ENCODE peak calls at places on chromosomes 7 and 10, in eight cellular contexts. P, F, R, D, U, B, H and E are unnamed samples.

GRCh38 chr7:143279186-143280098 is 5.3 kb upstream of the TMEM139 start:
- DNase-seq in P (peak; percentile 27), F (no peak), R (no peak), D (no peak), U (peak; percentile 40), B (peak; percentile 93), H (no peak), E (no peak)

GRCh38 chr7:100677308-100678095 is 4.0 kb downstream of the GNB2 start:
- DNase-seq in P (no peak), F (no peak), R (no peak), D (peak; percentile 79), U (no peak), B (no peak), H (no peak), E (no peak)

GRCh38 chr7:49775065-49775948 is 1.9 kb downstream of the VWC2 start:
- DNase-seq in P (no peak), F (no peak), R (no peak), D (peak; percentile 80), U (no peak), B (peak; percentile 2), H (peak; percentile 49), E (no peak)

GRCh38 chr7:29806131-29806792 is at the start of gene WIPF3:
- DNase-seq in P (peak; percentile 22), F (peak; percentile 48), R (no peak), D (peak; percentile 82), U (no peak), B (peak; percentile 16), H (peak; percentile 72), E (peak; percentile 77)

GRCh38 chr7:129748710-129749109 is 137.2 kb downstream of the NRF1 start:
- DNase-seq in P (no peak), F (no peak), R (no peak), D (no peak), U (no peak), B (peak; percentile 25), H (no peak), E (no peak)

GRCh38 chr10:123270221-123270620 is 116.0 kb downstream of the BUB3 start:
- DNase-seq in P (no peak), F (no peak), R (no peak), D (no peak), U (no peak), B (peak; percentile 85), H (no peak), E (no peak)

GRCh38 chr7:1742555-1743303 is 72.7 kb downstream of the ELFN1 start:
- DNase-seq in P (no peak), F (peak; percentile 53), R (peak; percentile 46), D (no peak), U (peak; percentile 59), B (peak; percentile 54), H (no peak), E (no peak)

GRCh38 chr10:14276200-14276599 is 54.5 kb downstream of the FRMD4A start:
- DNase-seq in P (no peak), F (no peak), R (no peak), D (no peak), U (no peak), B (no peak), H (no peak), E (no peak)

GRCh38 chr7:13984831-13985685 is 4.4 kb downstream of the ETV1 start:
- DNase-seq in P (no peak), F (no peak), R (no peak), D (no peak), U (no peak), B (no peak), H (no peak), E (no peak)

GRCh38 chr7:113480537-113480936 is 362.2 kb upstream of the SMIM30 start:
- DNase-seq in P (no peak), F (no peak), R (no peak), D (no peak), U (no peak), B (no peak), H (no peak), E (no peak)

GRCh38 chr7:41754046-41754445 is 51.2 kb upstream of the INHBA start:
- DNase-seq in P (no peak), F (no peak), R (no peak), D (no peak), U (no peak), B (no peak), H (no peak), E (no peak)

GRCh38 chr7:43834463-43835251 is 34.7 kb downstream of the MRPS24 start:
- DNase-seq in P (no peak), F (no peak), R (no peak), D (no peak), U (no peak), B (peak; percentile 7), H (no peak), E (no peak)

GRCh38 chr10:46560381-46560780 is 3.9 kb upstream of the GPRIN2 start:
- DNase-seq in P (no peak), F (no peak), R (no peak), D (peak; percentile 27), U (no peak), B (no peak), H (no peak), E (peak; percentile 16)

GRCh38 chr10:22823109-22823508 is 104.7 kb upstream of the ARMC3 start:
- DNase-seq in P (peak; percentile 33), F (no peak), R (no peak), D (no peak), U (no peak), B (peak; percentile 43), H (no peak), E (no peak)

GRCh38 chr7:135653285-135654080 is 8.8 kb upstream of the STMP1 start:
- DNase-seq in P (no peak), F (no peak), R (no peak), D (no peak), U (no peak), B (no peak), H (no peak), E (no peak)

GRCh38 chr7:149532654-149533053 is 35.0 kb upstream of the ZNF746 start:
- DNase-seq in P (no peak), F (no peak), R (no peak), D (no peak), U (no peak), B (no peak), H (no peak), E (no peak)
- H3K9me3 ChIP-seq in P (peaks cover 34% of the 10 kb centered on the region), F (peaks cover 58% of the 10 kb centered on the region), R (no peaks in the 10 kb centered on the region), D (peaks cover 75% of the 10 kb centered on the region), U (no peaks in the 10 kb centered on the region), B (no peaks in the 10 kb centered on the region), H (peaks cover 59% of the 10 kb centered on the region), E (peaks cover 16% of the 10 kb centered on the region)

DNA sequence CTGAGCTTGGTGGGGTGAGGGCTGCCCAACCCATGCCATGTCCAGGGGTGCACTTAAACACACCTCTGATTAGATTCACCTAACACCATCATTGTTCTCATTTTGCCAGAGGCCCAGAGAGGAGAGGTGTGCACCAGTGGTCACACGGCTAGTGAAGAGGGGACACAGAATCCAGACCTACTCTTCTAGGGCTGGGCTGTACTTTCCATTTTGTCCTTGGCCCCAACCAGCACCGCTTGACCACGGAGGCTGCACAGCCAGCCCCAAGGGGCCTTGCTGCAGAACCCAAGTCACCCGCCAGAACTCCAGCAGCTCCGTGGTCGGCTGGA is 246 bp upstream of the WDFY4 start:
- DNase-seq in P (no peak), F (no peak), R (no peak), D (no peak), U (no peak), B (no peak), H (no peak), E (no peak)
- H3K27ac ChIP-seq in P (no peak overlapping the region), F (no peak overlapping the region), R (no peak overlapping the region), D (no peak overlapping the region), U (no peak overlapping the region), B (no peak overlapping the region), H (no peak overlapping the region), E (no peak overlapping the region)

GRCh38 chr7:80362677-80363076 is 149.2 kb downstream of the GNAT3 start:
- DNase-seq in P (no peak), F (no peak), R (no peak), D (no peak), U (no peak), B (no peak), H (no peak), E (no peak)

GRCh38 chr7:80359476-80359875 is 152.4 kb downstream of the GNAT3 start:
- DNase-seq in P (no peak), F (no peak), R (no peak), D (no peak), U (no peak), B (no peak), H (no peak), E (no peak)

GRCh38 chr7:80361948-80362347 is 149.9 kb downstream of the GNAT3 start:
- DNase-seq in P (no peak), F (no peak), R (no peak), D (no peak), U (no peak), B (no peak), H (no peak), E (no peak)

GRCh38 chr7:80357530-80357929 is 154.3 kb downstream of the GNAT3 start:
- DNase-seq in P (no peak), F (no peak), R (no peak), D (no peak), U (no peak), B (peak; percentile 86), H (no peak), E (no peak)

DNA sequence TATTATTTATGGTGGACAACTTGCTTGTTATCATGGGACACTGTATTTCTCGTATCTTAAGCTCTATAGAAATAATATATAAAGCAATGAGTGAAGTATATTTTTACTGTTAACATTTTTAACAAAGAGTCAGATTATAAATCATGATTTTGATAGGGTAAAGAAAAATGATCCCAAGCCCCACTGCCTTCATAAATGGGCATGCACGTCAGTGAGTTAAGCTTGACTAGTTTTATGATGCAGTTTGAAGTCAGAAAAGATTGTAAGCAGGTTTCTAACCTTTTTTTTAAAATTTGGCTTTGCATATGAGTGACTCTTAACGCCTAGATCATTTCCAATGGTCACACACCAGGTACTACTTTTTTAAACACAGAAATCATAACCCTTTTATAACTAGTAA is 152.8 kb downstream of the GNAT3 start:
- DNase-seq in P (no peak), F (no peak), R (no peak), D (no peak), U (no peak), B (no peak), H (no peak), E (no peak)
- H3K9me3 ChIP-seq in P (peaks cover 3% of the 10 kb centered on the region), F (no peaks in the 10 kb centered on the region), R (no peaks in the 10 kb centered on the region), D (no peaks in the 10 kb centered on the region), U (no peaks in the 10 kb centered on the region), B (no peaks in the 10 kb centered on the region), H (no peaks in the 10 kb centered on the region), E (no peaks in the 10 kb centered on the region)

GRCh38 chr10:103659674-103660363 is 166.3 kb downstream of the NEURL1 start:
- DNase-seq in P (no peak), F (peak; percentile 54), R (peak; percentile 77), D (no peak), U (peak; percentile 77), B (peak; percentile 93), H (no peak), E (no peak)

GRCh38 chr10:103660364-103661197 is 167.1 kb downstream of the NEURL1 start:
- DNase-seq in P (no peak), F (no peak), R (no peak), D (peak; percentile 85), U (peak; percentile 26), B (peak; percentile 76), H (no peak), E (peak; percentile 66)

GRCh38 chr10:103663802-103664201 is 170.3 kb downstream of the NEURL1 start:
- DNase-seq in P (no peak), F (peak; percentile 51), R (no peak), D (no peak), U (peak; percentile 63), B (no peak), H (no peak), E (peak; percentile 88)

GRCh38 chr10:103661951-103662405 is 168.5 kb downstream of the NEURL1 start:
- DNase-seq in P (no peak), F (no peak), R (no peak), D (no peak), U (no peak), B (no peak), H (no peak), E (no peak)

GRCh38 chr10:103661198-103661950 is 167.9 kb downstream of the NEURL1 start:
- DNase-seq in P (no peak), F (peak; percentile 85), R (peak; percentile 89), D (peak; percentile 85), U (peak; percentile 83), B (peak; percentile 95), H (peak; percentile 86), E (peak; percentile 91)
- H3K27ac ChIP-seq in P (no peak overlapping the region), F (peak overlapping the region; percentile 86), R (peak overlapping the region; percentile 100), D (peak overlapping the region; percentile 85), U (peak overlapping the region; percentile 88), B (peak overlapping the region; percentile 92), H (no peak overlapping the region), E (peak overlapping the region; percentile 92)